ENCODE peak calls at places on chromosomes 3 and 15, in six cellular contexts. I is LoVo; R is endothelial cell; M is right lobe of liver; J is right cardiac atrium; Z is stimulated activated effector memory CD8-positive, alpha-beta T cell treated with anti-CD3 and anti-CD28 coated beads, Interleukin-12 subunit alpha, Interleukin-12 subunit beta, amount 100 ng/mL, for 72 hours. V is an unnamed sample.

GRCh38 chr3:182052360-182052759 is 340.6 kb downstream of the SOX2 start:
- DNase-seq in I (no peak), R (no peak), M (no peak), J (no peak), Z (no peak), V (no peak)

GRCh38 chr3:5729852-5730251 is 542.3 kb downstream of the EDEM1 start:
- DNase-seq in I (no peak), R (no peak), M (no peak), J (no peak), Z (no peak), V (no peak)

GRCh38 chr3:111570404-111571030 is 24.6 kb downstream of the ZBED2 start:
- DNase-seq in I (no peak), R (no peak), M (no peak), J (no peak), Z (no peak), V (no peak)

GRCh38 chr3:23202203-23202920 is 765 bp upstream of the UBE2E2 start:
- DNase-seq in I (no peak), R (peak), M (no peak), J (no peak), Z (peak), V (peak)

GRCh38 chr3:137770821-137771399 is 6.8 kb downstream of the SOX14 start:
- DNase-seq in I (no peak), R (peak), M (no peak), J (no peak), Z (no peak), V (no peak)

GRCh38 chr15:98398886-98399285 is 249.5 kb upstream of the IGF1R start:
- DNase-seq in I (no peak), R (no peak), M (no peak), J (no peak), Z (no peak), V (no peak)

GRCh38 chr15:77022646-77023575 is 28.0 kb downstream of the PSTPIP1 start:
- DNase-seq in I (no peak), R (no peak), M (peak), J (peak), Z (no peak), V (no peak)

GRCh38 chr3:45216210-45216609 is 9.9 kb downstream of the TMEM158 start:
- DNase-seq in I (no peak), R (no peak), M (no peak), J (no peak), Z (no peak), V (no peak)

GRCh38 chr3:71391361-71391760 is 192.2 kb downstream of the FOXP1 start:
- DNase-seq in I (no peak), R (no peak), M (no peak), J (no peak), Z (no peak), V (no peak)

GRCh38 chr15:92124669-92125068 is 269.0 kb upstream of the ST8SIA2 start:
- DNase-seq in I (no peak), R (no peak), M (no peak), J (no peak), Z (no peak), V (no peak)

GRCh38 chr3:5026046-5026362 is 46.8 kb downstream of the BHLHE40 start:
- DNase-seq in I (no peak), R (no peak), M (no peak), J (no peak), Z (no peak), V (no peak)

GRCh38 chr15:99844150-99844549 is 110.9 kb upstream of the LYSMD4 start:
- DNase-seq in I (no peak), R (no peak), M (no peak), J (no peak), Z (no peak), V (no peak)

GRCh38 chr15:44157679-44158078 is 37.4 kb downstream of the FRMD5 start:
- DNase-seq in I (peak), R (no peak), M (no peak), J (no peak), Z (no peak), V (peak)

GRCh38 chr15:60536314-60536713 is 57.4 kb upstream of the ICE2 start:
- DNase-seq in I (no peak), R (no peak), M (no peak), J (no peak), Z (no peak), V (no peak)

GRCh38 chr3:140298569-140299070 is 363.6 kb downstream of the CLSTN2 start:
- DNase-seq in I (no peak), R (no peak), M (no peak), J (no peak), Z (no peak), V (no peak)

V was measured in foreskin fibroblast.